ENCODE peak calls at places on chromosomes 3 and 15, in four cellular contexts. L is Caco-2, D is iPS-NIHi11, J is GM23338. M is an unnamed sample.

GRCh38 chr3:45881031-45882022 is 5.0 kb upstream of the CCR9 start:
- DNase-seq in L (no peak), D (no peak), J (no peak), M (peak)

GRCh38 chr15:90097475-90097874 is 4.8 kb downstream of the IDH2 start:
- DNase-seq in L (no peak), D (no peak), J (no peak), M (no peak)

GRCh38 chr3:4834403-4834866 is 144.8 kb upstream of the BHLHE40 start:
- DNase-seq in L (no peak), D (no peak), J (no peak), M (no peak)

GRCh38 chr3:197336348-197336747 is 37.9 kb upstream of the DLG1 start:
- DNase-seq in L (no peak), D (no peak), J (no peak), M (no peak)

GRCh38 chr15:74423443-74424257 is 10.1 kb downstream of the SEMA7A start:
- DNase-seq in L (no peak), D (no peak), J (no peak), M (peak)

GRCh38 chr3:55330756-55331155 is 156.3 kb downstream of the WNT5A start:
- DNase-seq in L (no peak), D (no peak), J (no peak), M (no peak)

GRCh38 chr3:49649576-49649975 is 24.6 kb upstream of the APEH start:
- DNase-seq in L (no peak), D (no peak), J (no peak), M (no peak)

GRCh38 chr3:80993241-80993945 is 768.1 kb downstream of the GBE1 start:
- DNase-seq in L (no peak), D (no peak), J (no peak), M (no peak)

GRCh38 chr15:71572452-71573053 is 237.8 kb upstream of the NR2E3 start:
- DNase-seq in L (no peak), D (peak), J (peak), M (peak)

GRCh38 chr15:70023064-70023768 is 74.5 kb downstream of the TLE3 start:
- DNase-seq in L (no peak), D (no peak), J (no peak), M (peak)

GRCh38 chr3:166760114-166760513 is 620.0 kb downstream of the ZBBX start:
- DNase-seq in L (no peak), D (no peak), J (no peak), M (no peak)

GRCh38 chr3:45309876-45310275 is 78.5 kb upstream of the LARS2 start:
- DNase-seq in L (no peak), D (no peak), J (no peak), M (no peak)

GRCh38 chr3:179921500-179921899 is 115.2 kb downstream of the PEX5L start:
- DNase-seq in L (no peak), D (no peak), J (no peak), M (no peak)

GRCh38 chr3:46200211-46200610 is 7.9 kb downstream of the CCR1 start:
- DNase-seq in L (no peak), D (no peak), J (no peak), M (no peak)

GRCh38 chr3:42425736-42426407 is 15.5 kb upstream of the LYZL4 start:
- DNase-seq in L (no peak), D (no peak), J (peak), M (no peak)

GRCh38 chr3:42667523-42668402 is 14.3 kb downstream of the ZBTB47 start:
- DNase-seq in L (peak), D (no peak), J (no peak), M (no peak)

GRCh38 chr3:116767726-116768125 is 58.1 kb downstream of the TUSC7 start:
- DNase-seq in L (no peak), D (no peak), J (no peak), M (no peak)

GRCh38 chr15:70802629-70803028 is 39.3 kb upstream of the UACA start:
- DNase-seq in L (no peak), D (no peak), J (no peak), M (peak)

GRCh38 chr3:126342991-126343661 is 14.1 kb downstream of the KLF15 start:
- DNase-seq in L (peak), D (peak), J (peak), M (no peak)

GRCh38 chr15:70236306-70237103 is 138.8 kb upstream of the TLE3 start:
- DNase-seq in L (no peak), D (no peak), J (no peak), M (peak)

M was measured in M059J.